ENCODE peak calls at places on chromosomes 1 and 21, in seven cellular contexts. E, F, N, H, M, V and O are unnamed samples.

GRCh38 chr1:225899044-225899925 is 10.3 kb upstream of the LEFTY1 start:
- DNase-seq in E (no peak), F (no peak), N (no peak), H (no peak), M (no peak), V (no peak), O (no peak)

GRCh38 chr1:38558055-38558454 is 301.5 kb downstream of the RRAGC start:
- DNase-seq in E (no peak), F (no peak), N (no peak), H (no peak), M (no peak), V (no peak), O (no peak)

GRCh38 chr1:241485554-241485992 is 34.0 kb downstream of the FH start:
- DNase-seq in E (no peak), F (peak), N (no peak), H (no peak), M (no peak), V (peak), O (no peak)

GRCh38 chr1:240803151-240803550 is 191.2 kb upstream of the GREM2 start:
- DNase-seq in E (no peak), F (peak), N (no peak), H (no peak), M (peak), V (peak), O (no peak)

GRCh38 chr21:24023402-24023801 is 1583.9 kb downstream of the MRPL39 start:
- DNase-seq in E (no peak), F (no peak), N (no peak), H (no peak), M (no peak), V (no peak), O (no peak)

GRCh38 chr1:241356519-241357365 is at the start of gene RGS7:
- DNase-seq in E (no peak), F (peak), N (peak), H (no peak), M (peak), V (peak), O (peak)

GRCh38 chr1:97630968-97631367 is 289.9 kb downstream of the DPYD start:
- DNase-seq in E (no peak), F (no peak), N (no peak), H (no peak), M (no peak), V (no peak), O (no peak)

GRCh38 chr1:47624531-47624930 is 186.7 kb downstream of the FOXD2 start:
- DNase-seq in E (no peak), F (no peak), N (no peak), H (no peak), M (no peak), V (no peak), O (no peak)

GRCh38 chr1:182143825-182144661 is 82.5 kb upstream of the ZNF648 start:
- DNase-seq in E (no peak), F (peak), N (no peak), H (no peak), M (peak), V (peak), O (peak)

GRCh38 chr1:75053207-75053606 is 81.0 kb upstream of the LHX8 start:
- DNase-seq in E (no peak), F (no peak), N (no peak), H (no peak), M (no peak), V (no peak), O (no peak)

GRCh38 chr1:12232221-12232620 is 2.4 kb downstream of the VPS13D start:
- DNase-seq in E (no peak), F (no peak), N (no peak), H (no peak), M (no peak), V (no peak), O (no peak)

GRCh38 chr1:100775483-100775882 is 55.9 kb downstream of the VCAM1 start:
- DNase-seq in E (no peak), F (no peak), N (no peak), H (no peak), M (no peak), V (no peak), O (no peak)

GRCh38 chr21:39660191-39660590 is 47.5 kb downstream of the B3GALT5 start:
- DNase-seq in E (no peak), F (no peak), N (no peak), H (no peak), M (no peak), V (peak), O (no peak)

GRCh38 chr1:201275266-201275666 is 8.0 kb upstream of the PKP1 start:
- DNase-seq in E (no peak), F (peak), N (no peak), H (no peak), M (peak), V (peak), O (no peak)

GRCh38 chr1:207886227-207886626 is 24.7 kb downstream of the CD34 start:
- DNase-seq in E (no peak), F (no peak), N (no peak), H (no peak), M (no peak), V (no peak), O (no peak)

GRCh38 chr1:8625981-8626898 is 191.2 kb downstream of the RERE start:
- DNase-seq in E (no peak), F (no peak), N (no peak), H (no peak), M (no peak), V (peak), O (no peak)

GRCh38 chr1:63189677-63190076 is 132.7 kb upstream of the FOXD3 start:
- DNase-seq in E (no peak), F (peak), N (no peak), H (no peak), M (no peak), V (peak), O (no peak)

GRCh38 chr21:46194374-46195334 is 10.4 kb upstream of the SPATC1L start:
- DNase-seq in E (no peak), F (no peak), N (no peak), H (no peak), M (no peak), V (no peak), O (no peak)

GRCh38 chr1:10106756-10107479 is 74.2 kb downstream of the UBE4B start:
- DNase-seq in E (no peak), F (no peak), N (no peak), H (no peak), M (no peak), V (no peak), O (no peak)

GRCh38 chr1:100354971-100355394 is 2.7 kb downstream of the CDC14A start:
- DNase-seq in E (no peak), F (peak), N (no peak), H (peak), M (no peak), V (peak), O (no peak)

GRCh38 chr21:20999567-21000169 is 1.5 kb downstream of the NCAM2 start:
- DNase-seq in E (no peak), F (no peak), N (no peak), H (no peak), M (peak), V (peak), O (peak)

GRCh38 chr1:220702733-220703704 is 12.9 kb downstream of the C1orf115 start:
- DNase-seq in E (no peak), F (no peak), N (no peak), H (no peak), M (no peak), V (no peak), O (no peak)

GRCh38 chr1:36304970-36305914 is 926 bp upstream of the SH3D21 start:
- DNase-seq in E (no peak), F (no peak), N (no peak), H (no peak), M (no peak), V (no peak), O (no peak)

GRCh38 chr1:29682171-29682917 is 446.0 kb downstream of the PTPRU start:
- DNase-seq in E (no peak), F (no peak), N (no peak), H (no peak), M (no peak), V (no peak), O (no peak)

GRCh38 chr1:21604208-21604957 is 64.8 kb downstream of the RAP1GAP start:
- DNase-seq in E (no peak), F (no peak), N (no peak), H (no peak), M (no peak), V (no peak), O (no peak)

GRCh38 chr1:247295274-247295684 is 36.4 kb downstream of the ZNF496 start:
- DNase-seq in E (no peak), F (no peak), N (no peak), H (no peak), M (no peak), V (peak), O (no peak)

GRCh38 chr1:32870615-32871363 is at the start of gene FNDC5:
- DNase-seq in E (no peak), F (peak), N (no peak), H (no peak), M (no peak), V (no peak), O (no peak)

GRCh38 chr1:5125208-5125607 is 470.8 kb downstream of the AJAP1 start:
- DNase-seq in E (no peak), F (no peak), N (no peak), H (no peak), M (no peak), V (no peak), O (no peak)

GRCh38 chr21:46492851-46493250 is 34.2 kb downstream of the DIP2A start:
- DNase-seq in E (no peak), F (no peak), N (no peak), H (no peak), M (no peak), V (no peak), O (no peak)

GRCh38 chr1:50268049-50268448 is 155.2 kb downstream of the DMRTA2 start:
- DNase-seq in E (no peak), F (peak), N (no peak), H (no peak), M (no peak), V (no peak), O (no peak)